ENCODE peak calls at places on chromosomes 1 and 21, in six cellular contexts. One of them, this sample, is unnamed.

GRCh38 chr1:92486251-92487077 is at the start of gene GFI1:
- DNase-seq in T1000: no peak
- DNase-seq in NCI-H1694 treated with DMSO at 0.1 percent for 48 hours: no peak
- DNase-seq in HT1080: no peak
- DNase-seq in activated CD8-positive, alpha-beta memory T cell treated with anti-CD3 and anti-CD28 coated beads, Interleukin-2, amount 50 U/mL, for 48 hours: peak
- DNase-seq in AG04450: no peak
- DNase-seq in this sample: no peak

GRCh38 chr21:32173106-32173755 is 105.6 kb downstream of the MIS18A start:
- DNase-seq in T1000: no peak
- DNase-seq in NCI-H1694 treated with DMSO at 0.1 percent for 48 hours: no peak
- DNase-seq in HT1080: no peak
- DNase-seq in activated CD8-positive, alpha-beta memory T cell treated with anti-CD3 and anti-CD28 coated beads, Interleukin-2, amount 50 U/mL, for 48 hours: no peak
- DNase-seq in AG04450: no peak
- DNase-seq in this sample: no peak

GRCh38 chr1:218408135-218408534 is 63.0 kb downstream of the TGFB2 start:
- DNase-seq in T1000: no peak
- DNase-seq in NCI-H1694 treated with DMSO at 0.1 percent for 48 hours: no peak
- DNase-seq in HT1080: no peak
- DNase-seq in activated CD8-positive, alpha-beta memory T cell treated with anti-CD3 and anti-CD28 coated beads, Interleukin-2, amount 50 U/mL, for 48 hours: no peak
- DNase-seq in AG04450: no peak
- DNase-seq in this sample: no peak

GRCh38 chr1:230143534-230143933 is 76.5 kb downstream of the GALNT2 start:
- DNase-seq in T1000: no peak
- DNase-seq in NCI-H1694 treated with DMSO at 0.1 percent for 48 hours: no peak
- DNase-seq in HT1080: no peak
- DNase-seq in activated CD8-positive, alpha-beta memory T cell treated with anti-CD3 and anti-CD28 coated beads, Interleukin-2, amount 50 U/mL, for 48 hours: no peak
- DNase-seq in AG04450: no peak
- DNase-seq in this sample: no peak

GRCh38 chr1:114258633-114259032 is 105.0 kb upstream of the SYT6 start:
- DNase-seq in T1000: no peak
- DNase-seq in NCI-H1694 treated with DMSO at 0.1 percent for 48 hours: no peak
- DNase-seq in HT1080: no peak
- DNase-seq in activated CD8-positive, alpha-beta memory T cell treated with anti-CD3 and anti-CD28 coated beads, Interleukin-2, amount 50 U/mL, for 48 hours: no peak
- DNase-seq in AG04450: no peak
- DNase-seq in this sample: no peak

GRCh38 chr1:234971586-234972297 is 156.9 kb downstream of the TOMM20 start:
- DNase-seq in T1000: no peak
- DNase-seq in NCI-H1694 treated with DMSO at 0.1 percent for 48 hours: no peak
- DNase-seq in HT1080: no peak
- DNase-seq in activated CD8-positive, alpha-beta memory T cell treated with anti-CD3 and anti-CD28 coated beads, Interleukin-2, amount 50 U/mL, for 48 hours: peak
- DNase-seq in AG04450: no peak
- DNase-seq in this sample: no peak

GRCh38 chr1:12514597-12514996 is 103.4 kb downstream of the DHRS3 start:
- DNase-seq in T1000: no peak
- DNase-seq in NCI-H1694 treated with DMSO at 0.1 percent for 48 hours: no peak
- DNase-seq in HT1080: no peak
- DNase-seq in activated CD8-positive, alpha-beta memory T cell treated with anti-CD3 and anti-CD28 coated beads, Interleukin-2, amount 50 U/mL, for 48 hours: no peak
- DNase-seq in AG04450: no peak
- DNase-seq in this sample: no peak

GRCh38 chr1:207810173-207810572 is 58.3 kb downstream of the CD46 start:
- DNase-seq in T1000: no peak
- DNase-seq in NCI-H1694 treated with DMSO at 0.1 percent for 48 hours: no peak
- DNase-seq in HT1080: peak
- DNase-seq in activated CD8-positive, alpha-beta memory T cell treated with anti-CD3 and anti-CD28 coated beads, Interleukin-2, amount 50 U/mL, for 48 hours: no peak
- DNase-seq in AG04450: no peak
- DNase-seq in this sample: no peak

GRCh38 chr21:45283019-45283610 is 4.6 kb downstream of the POFUT2 start:
- DNase-seq in T1000: no peak
- DNase-seq in NCI-H1694 treated with DMSO at 0.1 percent for 48 hours: no peak
- DNase-seq in HT1080: no peak
- DNase-seq in activated CD8-positive, alpha-beta memory T cell treated with anti-CD3 and anti-CD28 coated beads, Interleukin-2, amount 50 U/mL, for 48 hours: peak
- DNase-seq in AG04450: no peak
- DNase-seq in this sample: no peak

GRCh38 chr1:229696385-229696784 is 70.3 kb downstream of the URB2 start:
- DNase-seq in T1000: no peak
- DNase-seq in NCI-H1694 treated with DMSO at 0.1 percent for 48 hours: no peak
- DNase-seq in HT1080: peak
- DNase-seq in activated CD8-positive, alpha-beta memory T cell treated with anti-CD3 and anti-CD28 coated beads, Interleukin-2, amount 50 U/mL, for 48 hours: no peak
- DNase-seq in AG04450: no peak
- DNase-seq in this sample: no peak

GRCh38 chr1:48205547-48205946 is 17.0 kb upstream of the SLC5A9 start:
- DNase-seq in T1000: no peak
- DNase-seq in NCI-H1694 treated with DMSO at 0.1 percent for 48 hours: no peak
- DNase-seq in HT1080: no peak
- DNase-seq in activated CD8-positive, alpha-beta memory T cell treated with anti-CD3 and anti-CD28 coated beads, Interleukin-2, amount 50 U/mL, for 48 hours: no peak
- DNase-seq in AG04450: no peak
- DNase-seq in this sample: no peak

GRCh38 chr1:1200876-1201810 is 5.2 kb downstream of the TNFRSF18 start:
- DNase-seq in T1000: no peak
- DNase-seq in NCI-H1694 treated with DMSO at 0.1 percent for 48 hours: no peak
- DNase-seq in HT1080: no peak
- DNase-seq in activated CD8-positive, alpha-beta memory T cell treated with anti-CD3 and anti-CD28 coated beads, Interleukin-2, amount 50 U/mL, for 48 hours: peak
- DNase-seq in AG04450: peak
- DNase-seq in this sample: no peak

GRCh38 chr1:245177071-245177900 is 22.5 kb downstream of the KIF26B start:
- DNase-seq in T1000: no peak
- DNase-seq in NCI-H1694 treated with DMSO at 0.1 percent for 48 hours: no peak
- DNase-seq in HT1080: peak
- DNase-seq in activated CD8-positive, alpha-beta memory T cell treated with anti-CD3 and anti-CD28 coated beads, Interleukin-2, amount 50 U/mL, for 48 hours: no peak
- DNase-seq in AG04450: no peak
- DNase-seq in this sample: no peak

GRCh38 chr1:53361541-53361961 is 33.7 kb upstream of the LRP8 start:
- DNase-seq in T1000: no peak
- DNase-seq in NCI-H1694 treated with DMSO at 0.1 percent for 48 hours: no peak
- DNase-seq in HT1080: no peak
- DNase-seq in activated CD8-positive, alpha-beta memory T cell treated with anti-CD3 and anti-CD28 coated beads, Interleukin-2, amount 50 U/mL, for 48 hours: peak
- DNase-seq in AG04450: no peak
- DNase-seq in this sample: no peak

GRCh38 chr1:156336242-156336641 is 1.9 kb downstream of the CCT3 start:
- DNase-seq in T1000: no peak
- DNase-seq in NCI-H1694 treated with DMSO at 0.1 percent for 48 hours: peak
- DNase-seq in HT1080: no peak
- DNase-seq in activated CD8-positive, alpha-beta memory T cell treated with anti-CD3 and anti-CD28 coated beads, Interleukin-2, amount 50 U/mL, for 48 hours: no peak
- DNase-seq in AG04450: no peak
- DNase-seq in this sample: no peak

GRCh38 chr21:34885636-34886553 is 163.2 kb downstream of the RUNX1 start:
- DNase-seq in T1000: no peak
- DNase-seq in NCI-H1694 treated with DMSO at 0.1 percent for 48 hours: no peak
- DNase-seq in HT1080: peak
- DNase-seq in activated CD8-positive, alpha-beta memory T cell treated with anti-CD3 and anti-CD28 coated beads, Interleukin-2, amount 50 U/mL, for 48 hours: no peak
- DNase-seq in AG04450: no peak
- DNase-seq in this sample: no peak

GRCh38 chr1:23202263-23202749 is 15.0 kb downstream of the HTR1D start:
- DNase-seq in T1000: no peak
- DNase-seq in NCI-H1694 treated with DMSO at 0.1 percent for 48 hours: no peak
- DNase-seq in HT1080: peak
- DNase-seq in activated CD8-positive, alpha-beta memory T cell treated with anti-CD3 and anti-CD28 coated beads, Interleukin-2, amount 50 U/mL, for 48 hours: no peak
- DNase-seq in AG04450: no peak
- DNase-seq in this sample: no peak

GRCh38 chr1:171180671-171181070 is 4.4 kb upstream of the FMO2 start:
- DNase-seq in T1000: no peak
- DNase-seq in NCI-H1694 treated with DMSO at 0.1 percent for 48 hours: no peak
- DNase-seq in HT1080: no peak
- DNase-seq in activated CD8-positive, alpha-beta memory T cell treated with anti-CD3 and anti-CD28 coated beads, Interleukin-2, amount 50 U/mL, for 48 hours: no peak
- DNase-seq in AG04450: no peak
- DNase-seq in this sample: no peak

GRCh38 chr1:106785136-106785535 is 271.3 kb upstream of the PRMT6 start:
- DNase-seq in T1000: no peak
- DNase-seq in NCI-H1694 treated with DMSO at 0.1 percent for 48 hours: no peak
- DNase-seq in HT1080: no peak
- DNase-seq in activated CD8-positive, alpha-beta memory T cell treated with anti-CD3 and anti-CD28 coated beads, Interleukin-2, amount 50 U/mL, for 48 hours: no peak
- DNase-seq in AG04450: no peak
- DNase-seq in this sample: no peak